ENCODE peak calls at places on chromosomes 5 and 9, in eight cellular contexts. One of them, this sample, is unnamed.

GRCh38 chr9:126763130-126763764 is 41.6 kb upstream of the ZBTB43 start:
- DNase-seq in stimulated activated CD4-positive, alpha-beta T cell treated with anti-CD3 and anti-CD28 coated beads, Interleukin-1b, Interleukin-23, amount 100 ng/mL, for 4 hours: no peak
- DNase-seq in IMR-90: no peak
- DNase-seq in AG09319: no peak
- DNase-seq in dermis blood vessel endothelial cell: peak
- DNase-seq in amniotic stem cell: no peak
- DNase-seq in ovary: no peak
- DNase-seq in MCF 10A: no peak
- DNase-seq in this sample: no peak

GRCh38 chr5:179312557-179313235 is 32.6 kb downstream of the ADAMTS2 start:
- DNase-seq in stimulated activated CD4-positive, alpha-beta T cell treated with anti-CD3 and anti-CD28 coated beads, Interleukin-1b, Interleukin-23, amount 100 ng/mL, for 4 hours: no peak
- DNase-seq in MCF 10A: no peak
- DNase-seq in IMR-90: peak
- DNase-seq in dermis blood vessel endothelial cell: no peak
- DNase-seq in amniotic stem cell: no peak
- DNase-seq in AG09319: no peak
- DNase-seq in ovary: no peak
- DNase-seq in this sample: no peak

GRCh38 chr5:159128070-159128507 is 28.4 kb upstream of the EBF1 start:
- DNase-seq in stimulated activated CD4-positive, alpha-beta T cell treated with anti-CD3 and anti-CD28 coated beads, Interleukin-1b, Interleukin-23, amount 100 ng/mL, for 4 hours: no peak
- DNase-seq in ovary: no peak
- DNase-seq in amniotic stem cell: no peak
- DNase-seq in IMR-90: no peak
- DNase-seq in AG09319: no peak
- DNase-seq in MCF 10A: no peak
- DNase-seq in dermis blood vessel endothelial cell: no peak
- DNase-seq in this sample: no peak

GRCh38 chr5:54415896-54416640 is 39.4 kb upstream of the HSPB3 start:
- DNase-seq in amniotic stem cell: peak
- DNase-seq in AG09319: no peak
- DNase-seq in dermis blood vessel endothelial cell: no peak
- DNase-seq in ovary: no peak
- DNase-seq in stimulated activated CD4-positive, alpha-beta T cell treated with anti-CD3 and anti-CD28 coated beads, Interleukin-1b, Interleukin-23, amount 100 ng/mL, for 4 hours: no peak
- DNase-seq in MCF 10A: peak
- DNase-seq in IMR-90: peak
- DNase-seq in this sample: no peak

GRCh38 chr9:93366119-93366447 is 85.4 kb upstream of the FAM120A start:
- DNase-seq in amniotic stem cell: no peak
- DNase-seq in dermis blood vessel endothelial cell: no peak
- DNase-seq in stimulated activated CD4-positive, alpha-beta T cell treated with anti-CD3 and anti-CD28 coated beads, Interleukin-1b, Interleukin-23, amount 100 ng/mL, for 4 hours: no peak
- DNase-seq in MCF 10A: no peak
- DNase-seq in ovary: no peak
- DNase-seq in AG09319: no peak
- DNase-seq in IMR-90: no peak
- DNase-seq in this sample: no peak

GRCh38 chr5:169178754-169179153 is 122.2 kb downstream of the SLIT3 start:
- DNase-seq in MCF 10A: no peak
- DNase-seq in stimulated activated CD4-positive, alpha-beta T cell treated with anti-CD3 and anti-CD28 coated beads, Interleukin-1b, Interleukin-23, amount 100 ng/mL, for 4 hours: no peak
- DNase-seq in AG09319: no peak
- DNase-seq in IMR-90: no peak
- DNase-seq in ovary: no peak
- DNase-seq in amniotic stem cell: no peak
- DNase-seq in dermis blood vessel endothelial cell: no peak
- DNase-seq in this sample: no peak

GRCh38 chr5:38796739-38797108 is 49.1 kb upstream of the OSMR start:
- DNase-seq in amniotic stem cell: no peak
- DNase-seq in dermis blood vessel endothelial cell: no peak
- DNase-seq in IMR-90: no peak
- DNase-seq in stimulated activated CD4-positive, alpha-beta T cell treated with anti-CD3 and anti-CD28 coated beads, Interleukin-1b, Interleukin-23, amount 100 ng/mL, for 4 hours: no peak
- DNase-seq in ovary: no peak
- DNase-seq in MCF 10A: no peak
- DNase-seq in AG09319: no peak
- DNase-seq in this sample: no peak

GRCh38 chr9:119088002-119088401 is 281.2 kb downstream of the BRINP1 start:
- DNase-seq in AG09319: no peak
- DNase-seq in ovary: no peak
- DNase-seq in dermis blood vessel endothelial cell: no peak
- DNase-seq in amniotic stem cell: no peak
- DNase-seq in IMR-90: no peak
- DNase-seq in stimulated activated CD4-positive, alpha-beta T cell treated with anti-CD3 and anti-CD28 coated beads, Interleukin-1b, Interleukin-23, amount 100 ng/mL, for 4 hours: no peak
- DNase-seq in MCF 10A: no peak
- DNase-seq in this sample: no peak

GRCh38 chr9:120689860-120690259 is 24.4 kb downstream of the MEGF9 start:
- DNase-seq in dermis blood vessel endothelial cell: peak
- DNase-seq in ovary: no peak
- DNase-seq in MCF 10A: no peak
- DNase-seq in IMR-90: peak
- DNase-seq in AG09319: no peak
- DNase-seq in stimulated activated CD4-positive, alpha-beta T cell treated with anti-CD3 and anti-CD28 coated beads, Interleukin-1b, Interleukin-23, amount 100 ng/mL, for 4 hours: no peak
- DNase-seq in amniotic stem cell: no peak
- DNase-seq in this sample: no peak

GRCh38 chr5:151509231-151509630 is 61.8 kb downstream of the SLC36A1 start:
- DNase-seq in MCF 10A: peak
- DNase-seq in amniotic stem cell: no peak
- DNase-seq in stimulated activated CD4-positive, alpha-beta T cell treated with anti-CD3 and anti-CD28 coated beads, Interleukin-1b, Interleukin-23, amount 100 ng/mL, for 4 hours: no peak
- DNase-seq in dermis blood vessel endothelial cell: peak
- DNase-seq in ovary: no peak
- DNase-seq in IMR-90: no peak
- DNase-seq in AG09319: no peak
- DNase-seq in this sample: no peak